ENCODE peak calls at places on chromosomes 6 and 20, in ten cellular contexts. F is suprapubic skin, W is body of pancreas, H is uterus, X is stomach, I is breast epithelium, S is A549, J is tibial nerve, E is heart left ventricle, U is Peyer's patch. D is an unnamed sample. For H3K4me1, the result is how much of the 10 kb centered on the place peaks cover.

GRCh38 chr6:105805581-105806023 is 280.5 kb upstream of the PRDM1 start:
- DNase-seq in F (no peak), W (no peak), H (no peak), X (no peak), I (no peak), S (no peak), J (no peak), E (no peak), U (no peak), D (no peak)

GRCh38 chr6:30690403-30691207 is at the start of gene NRM:
- DNase-seq in F (peak), W (peak), H (peak), X (peak), I (peak), S (peak), J (peak), E (peak), U (peak), D (peak)

GRCh38 chr6:131854803-131855202 is 47.0 kb downstream of the ENPP1 start:
- DNase-seq in F (no peak), W (no peak), H (no peak), X (no peak), I (no peak), S (no peak), J (no peak), E (no peak), U (no peak), D (no peak)

GRCh38 chr20:50469324-50469723 is 40.9 kb upstream of the PTPN1 start:
- DNase-seq in F (no peak), W (no peak), H (no peak), X (no peak), I (no peak), S (no peak), J (no peak), E (no peak), U (no peak), D (no peak)

GRCh38 chr6:98843274-98844243 is 9.2 kb downstream of the POU3F2 start:
- DNase-seq in F (no peak), W (no peak), H (no peak), X (no peak), I (no peak), S (no peak), J (no peak), E (no peak), U (no peak), D (no peak)

GRCh38 chr20:51029963-51030930 is 7.3 kb upstream of the KCNG1 start:
- DNase-seq in F (no peak), W (no peak), H (peak), X (no peak), I (no peak), S (no peak), J (no peak), E (peak), U (no peak), D (no peak)

GRCh38 chr6:69416739-69417138 is 380.1 kb downstream of the LMBRD1 start:
- DNase-seq in F (no peak), W (no peak), H (no peak), X (no peak), I (no peak), S (no peak), J (no peak), E (no peak), U (no peak), D (no peak)

GRCh38 chr6:123518441-123519190 is 118.1 kb downstream of the TRDN start:
- DNase-seq in F (no peak), W (no peak), H (no peak), X (no peak), I (no peak), S (no peak), J (no peak), E (no peak), U (no peak), D (no peak)

GRCh38 chr6:159252955-159253508 is 83.8 kb downstream of the FNDC1 start:
- DNase-seq in F (no peak), W (no peak), H (peak), X (no peak), I (no peak), S (peak), J (no peak), E (no peak), U (no peak), D (peak)

GRCh38 chr6:142819603-142820335 is 125.2 kb downstream of the HIVEP2 start:
- DNase-seq in F (no peak), W (no peak), H (no peak), X (no peak), I (no peak), S (no peak), J (no peak), E (no peak), U (peak), D (no peak)

GRCh38 chr6:144582939-144583613 is 297.9 kb downstream of the UTRN start:
- DNase-seq in F (no peak), W (peak), H (peak), X (peak), I (peak), S (no peak), J (no peak), E (peak), U (peak), D (peak)

GRCh38 chr6:27156874-27157460 is 90.5 kb upstream of the PRSS16 start:
- DNase-seq in F (no peak), W (no peak), H (no peak), X (no peak), I (no peak), S (no peak), J (no peak), E (no peak), U (no peak), D (no peak)

GRCh38 chr6:12890171-12890790 is 173.7 kb downstream of the PHACTR1 start:
- DNase-seq in F (no peak), W (no peak), H (no peak), X (no peak), I (no peak), S (no peak), J (no peak), E (no peak), U (no peak), D (no peak)
- TF ChIP-seq CTCF in F (peak), W (no peak), H (no peak), X (no peak), I (no peak), S (peak), J (no peak), E (peak), U (peak), D (no peak)

GRCh38 chr6:168388641-168389633 is 52.0 kb upstream of the SMOC2 start:
- DNase-seq in F (no peak), W (peak), H (no peak), X (peak), I (peak), S (no peak), J (no peak), E (no peak), U (no peak), D (peak)
- H3K4me1 ChIP-seq in F (under half), W (under half), H (under half), X (under half), I (under half), S (under half), J (under half), E (under half), U (under half), D (under half)

GRCh38 chr6:170578909-170579308 is 5.5 kb downstream of the PDCD2 start:
- DNase-seq in F (no peak), W (no peak), H (no peak), X (no peak), I (no peak), S (no peak), J (no peak), E (no peak), U (no peak), D (no peak)

GRCh38 chr6:170584954-170585498 is 589 bp upstream of the PDCD2 start:
- DNase-seq in F (no peak), W (no peak), H (no peak), X (peak), I (peak), S (no peak), J (no peak), E (no peak), U (no peak), D (no peak)

GRCh38 chr6:170583736-170584180 is 679 bp downstream of the PDCD2 start:
- DNase-seq in F (no peak), W (no peak), H (no peak), X (no peak), I (no peak), S (peak), J (no peak), E (no peak), U (no peak), D (no peak)

GRCh38 chr6:170584181-170584953 is at the start of gene PDCD2:
- DNase-seq in F (peak), W (peak), H (peak), X (peak), I (peak), S (peak), J (peak), E (peak), U (peak), D (peak)
- TF ChIP-seq POLR2A in F (peak), W (peak), H (peak), X (no peak), I (no peak), S (peak), J (peak), E (no peak), U (peak), D (peak)

DNA sequence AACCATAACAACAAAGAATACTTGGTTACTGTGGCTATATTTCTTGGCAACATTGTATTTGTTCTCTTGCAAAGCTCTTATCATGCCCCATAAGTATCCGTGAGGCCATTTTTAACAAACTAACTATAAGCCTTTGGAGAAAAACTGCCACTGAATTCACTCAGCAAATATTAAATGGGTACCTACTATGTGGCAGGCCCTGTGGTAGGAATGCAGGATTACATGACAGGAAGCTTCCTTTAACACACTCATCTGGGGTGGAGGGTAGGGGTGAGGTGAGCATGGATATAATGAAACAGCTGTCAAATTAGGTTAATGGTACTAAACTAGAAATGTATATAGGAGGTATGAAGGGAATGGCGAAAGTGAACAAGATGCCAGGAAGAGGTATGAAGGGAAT is 504.8 kb downstream of the MEI4 start:
- DNase-seq in F (no peak), W (no peak), H (no peak), X (no peak), I (no peak), S (no peak), J (no peak), E (no peak), U (no peak), D (no peak)
- TF ChIP-seq CTCF in F (no peak), W (no peak), H (no peak), X (no peak), I (no peak), S (no peak), J (no peak), E (no peak), U (no peak), D (no peak)

DNA sequence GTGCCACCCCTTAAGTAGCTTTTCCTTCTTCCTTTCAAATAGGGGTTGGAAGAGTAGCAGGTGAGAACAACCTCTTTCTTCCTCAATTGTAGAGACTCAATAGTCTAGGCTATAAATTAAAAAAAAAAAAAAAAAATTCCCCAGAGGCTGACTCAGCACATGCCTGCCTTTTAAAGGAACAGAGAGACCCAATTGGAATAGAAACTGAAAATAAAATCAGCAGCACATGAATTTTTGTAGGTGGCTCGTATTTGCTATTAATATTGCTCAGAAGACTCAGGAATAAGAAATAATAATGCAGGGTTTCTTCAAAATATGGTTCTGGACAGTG is 19.3 kb downstream of the TOP1 start:
- DNase-seq in F (no peak), W (no peak), H (no peak), X (no peak), I (no peak), S (no peak), J (no peak), E (no peak), U (no peak), D (no peak)
- H3K4me1 ChIP-seq in F (half or more), W (half or more), H (under half), X (half or more), I (half or more), S (half or more), J (half or more), E (half or more), U (under half), D (under half)

DNA sequence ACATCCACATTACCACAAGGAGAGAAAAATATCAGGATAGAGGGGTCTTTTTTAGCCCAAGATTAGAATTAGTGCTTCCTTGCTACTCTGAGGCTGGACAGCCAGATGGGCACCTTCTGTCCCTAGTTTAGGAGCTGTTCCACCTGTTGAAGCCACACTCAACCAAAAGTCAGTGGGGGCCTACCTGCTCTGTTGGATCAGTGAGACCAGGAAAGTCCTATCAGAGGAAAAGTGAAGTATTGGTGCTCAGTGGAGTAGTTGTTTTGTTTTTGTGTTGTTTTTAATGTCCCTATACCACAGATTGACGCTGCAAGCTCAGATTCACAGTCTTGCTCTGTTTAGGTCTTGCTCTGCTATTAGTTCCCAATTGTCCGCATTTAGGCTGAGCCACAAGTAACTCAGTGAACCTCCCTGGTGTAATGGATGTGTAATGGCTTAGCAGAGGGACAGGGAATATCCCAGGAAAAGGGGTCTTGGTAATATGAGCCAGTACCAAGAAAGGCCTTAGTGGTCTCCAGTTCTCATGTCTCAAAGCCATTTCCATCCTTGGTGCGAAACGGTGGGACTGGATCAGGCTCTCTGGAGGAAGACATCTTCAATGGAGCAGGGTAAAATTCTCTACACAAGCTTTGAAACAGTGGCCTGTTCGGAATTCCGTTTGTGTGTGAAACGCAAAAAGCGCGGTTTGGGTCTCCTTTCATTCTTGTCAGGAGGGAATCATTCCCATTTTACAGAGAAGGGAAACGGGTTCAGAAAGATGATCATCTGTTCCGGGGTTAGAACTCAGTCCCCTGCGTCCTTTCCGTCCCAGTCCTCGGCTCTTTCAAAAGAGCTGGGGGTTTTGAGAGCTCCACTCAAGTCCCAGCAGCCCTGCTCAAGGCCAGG is 631 bp upstream of the PABPC1L start:
- DNase-seq in F (no peak), W (no peak), H (no peak), X (no peak), I (no peak), S (no peak), J (no peak), E (no peak), U (no peak), D (no peak)
- TF ChIP-seq POLR2A in F (no peak), W (no peak), H (no peak), X (no peak), I (no peak), S (no peak), J (no peak), E (no peak), U (no peak), D (no peak)

DNA sequence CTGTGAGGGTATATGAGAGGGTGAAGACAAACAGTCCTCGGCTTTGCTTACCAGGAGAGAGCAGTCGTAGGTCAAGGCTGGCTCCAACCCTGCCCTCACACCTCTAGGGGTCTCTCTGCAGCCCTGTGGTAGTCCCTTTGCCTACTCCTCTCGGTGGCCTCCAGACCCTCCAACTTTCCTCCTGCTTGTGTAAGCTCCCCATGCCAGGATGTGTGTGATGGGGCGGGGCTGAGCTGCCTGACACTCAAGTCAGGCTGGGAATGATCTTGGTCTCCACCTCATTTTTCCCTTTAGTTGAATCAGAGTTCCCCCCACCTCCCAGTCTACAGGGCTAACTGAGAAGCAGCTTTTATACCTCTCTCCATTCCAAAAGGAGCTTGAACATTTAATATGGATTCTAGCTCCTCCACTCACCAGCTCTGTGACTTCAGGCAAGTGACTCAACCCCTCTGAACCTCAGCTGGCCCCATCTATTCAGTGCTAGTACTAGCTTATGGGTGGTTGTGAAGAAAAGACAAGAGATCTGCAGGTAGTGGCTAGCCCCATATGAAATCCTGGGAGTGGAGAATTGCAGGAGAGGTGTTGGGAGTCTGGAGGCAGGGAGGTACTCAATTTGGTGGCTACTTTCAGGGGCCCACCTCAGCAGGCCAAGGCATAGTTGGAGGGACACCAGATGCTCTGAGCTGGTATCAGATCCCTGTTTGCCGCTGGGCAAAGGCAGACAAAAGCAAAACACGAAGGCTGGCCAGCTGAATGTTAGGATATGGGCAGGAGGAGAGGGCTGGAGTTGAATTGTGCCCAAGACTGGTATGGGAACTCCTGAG is 971 bp downstream of the SLC29A1 start:
- DNase-seq in F (no peak), W (no peak), H (no peak), X (no peak), I (no peak), S (peak), J (no peak), E (no peak), U (no peak), D (no peak)
- TF ChIP-seq CTCF in F (no peak), W (no peak), H (no peak), X (no peak), I (no peak), S (no peak), J (no peak), E (no peak), U (no peak), D (no peak)

GRCh38 chr6:44660561-44661220 is 273.2 kb downstream of the CDC5L start:
- DNase-seq in F (no peak), W (no peak), H (no peak), X (no peak), I (no peak), S (no peak), J (no peak), E (no peak), U (no peak), D (no peak)
- H3K4me1 ChIP-seq in F (under half), W (under half), H (under half), X (under half), I (under half), S (under half), J (under half), E (under half), U (under half), D (under half)